ENCODE peak calls at places on chromosomes 16 and 17, in ten cellular contexts. One of them, this sample, is unnamed.

GRCh38 chr17:63035271-63035670 is 69.2 kb downstream of the TANC2 start:
- DNase-seq in transverse colon: no peak
- DNase-seq in upper lobe of left lung: no peak
- DNase-seq in vagina: no peak
- DNase-seq in SK-N-MC: no peak
- DNase-seq in sigmoid colon: no peak
- DNase-seq in suprapubic skin: no peak
- DNase-seq in HepG2: no peak
- DNase-seq in Panc1: no peak
- DNase-seq in HCT116: peak
- DNase-seq in this sample: no peak

GRCh38 chr17:13594310-13594709 is 7.4 kb downstream of the HS3ST3A1 start:
- DNase-seq in SK-N-MC: no peak
- DNase-seq in HCT116: no peak
- DNase-seq in upper lobe of left lung: no peak
- DNase-seq in HepG2: no peak
- DNase-seq in vagina: no peak
- DNase-seq in suprapubic skin: no peak
- DNase-seq in sigmoid colon: no peak
- DNase-seq in Panc1: no peak
- DNase-seq in transverse colon: no peak
- DNase-seq in this sample: no peak

GRCh38 chr17:43409131-43409530 is 10.3 kb downstream of the ARL4D start:
- DNase-seq in SK-N-MC: no peak
- DNase-seq in HepG2: no peak
- DNase-seq in HCT116: no peak
- DNase-seq in transverse colon: no peak
- DNase-seq in vagina: no peak
- DNase-seq in sigmoid colon: no peak
- DNase-seq in suprapubic skin: no peak
- DNase-seq in upper lobe of left lung: no peak
- DNase-seq in Panc1: no peak
- DNase-seq in this sample: no peak

GRCh38 chr17:660453-660852 is 54.2 kb downstream of the VPS53 start:
- DNase-seq in sigmoid colon: no peak
- DNase-seq in transverse colon: no peak
- DNase-seq in upper lobe of left lung: no peak
- DNase-seq in SK-N-MC: no peak
- DNase-seq in Panc1: no peak
- DNase-seq in HepG2: no peak
- DNase-seq in vagina: no peak
- DNase-seq in suprapubic skin: no peak
- DNase-seq in HCT116: no peak
- DNase-seq in this sample: no peak

GRCh38 chr16:66899310-66899944 is 19.1 kb downstream of the PDP2 start:
- DNase-seq in SK-N-MC: no peak
- DNase-seq in Panc1: no peak
- DNase-seq in upper lobe of left lung: no peak
- DNase-seq in vagina: no peak
- DNase-seq in transverse colon: no peak
- DNase-seq in sigmoid colon: no peak
- DNase-seq in HCT116: no peak
- DNase-seq in HepG2: no peak
- DNase-seq in suprapubic skin: no peak
- DNase-seq in this sample: no peak

GRCh38 chr16:23595951-23596720 is at the start of gene NDUFAB1:
- DNase-seq in transverse colon: peak
- DNase-seq in SK-N-MC: no peak
- DNase-seq in sigmoid colon: peak
- DNase-seq in suprapubic skin: peak
- DNase-seq in vagina: no peak
- DNase-seq in Panc1: peak
- DNase-seq in upper lobe of left lung: peak
- DNase-seq in HepG2: peak
- DNase-seq in HCT116: peak
- DNase-seq in this sample: peak

GRCh38 chr16:29664133-29664912 is 1.3 kb downstream of the SPN start:
- DNase-seq in HCT116: no peak
- DNase-seq in upper lobe of left lung: peak
- DNase-seq in HepG2: no peak
- DNase-seq in suprapubic skin: no peak
- DNase-seq in vagina: no peak
- DNase-seq in Panc1: no peak
- DNase-seq in sigmoid colon: no peak
- DNase-seq in SK-N-MC: no peak
- DNase-seq in transverse colon: peak
- DNase-seq in this sample: no peak

GRCh38 chr17:27407916-27408846 is 48.1 kb upstream of the KSR1 start:
- DNase-seq in SK-N-MC: no peak
- DNase-seq in upper lobe of left lung: no peak
- DNase-seq in vagina: no peak
- DNase-seq in HCT116: peak
- DNase-seq in suprapubic skin: no peak
- DNase-seq in HepG2: peak
- DNase-seq in Panc1: no peak
- DNase-seq in sigmoid colon: no peak
- DNase-seq in transverse colon: no peak
- DNase-seq in this sample: no peak

GRCh38 chr17:73371285-73371684 is 59.5 kb upstream of the CDC42EP4 start:
- DNase-seq in sigmoid colon: no peak
- DNase-seq in HepG2: no peak
- DNase-seq in HCT116: no peak
- DNase-seq in vagina: no peak
- DNase-seq in Panc1: no peak
- DNase-seq in upper lobe of left lung: no peak
- DNase-seq in transverse colon: no peak
- DNase-seq in SK-N-MC: no peak
- DNase-seq in suprapubic skin: no peak
- DNase-seq in this sample: no peak

GRCh38 chr17:37064166-37064565 is 115.4 kb downstream of the AATF start:
- DNase-seq in HCT116: no peak
- DNase-seq in HepG2: no peak
- DNase-seq in Panc1: no peak
- DNase-seq in vagina: no peak
- DNase-seq in suprapubic skin: peak
- DNase-seq in sigmoid colon: no peak
- DNase-seq in transverse colon: no peak
- DNase-seq in SK-N-MC: no peak
- DNase-seq in upper lobe of left lung: peak
- DNase-seq in this sample: no peak

DNA sequence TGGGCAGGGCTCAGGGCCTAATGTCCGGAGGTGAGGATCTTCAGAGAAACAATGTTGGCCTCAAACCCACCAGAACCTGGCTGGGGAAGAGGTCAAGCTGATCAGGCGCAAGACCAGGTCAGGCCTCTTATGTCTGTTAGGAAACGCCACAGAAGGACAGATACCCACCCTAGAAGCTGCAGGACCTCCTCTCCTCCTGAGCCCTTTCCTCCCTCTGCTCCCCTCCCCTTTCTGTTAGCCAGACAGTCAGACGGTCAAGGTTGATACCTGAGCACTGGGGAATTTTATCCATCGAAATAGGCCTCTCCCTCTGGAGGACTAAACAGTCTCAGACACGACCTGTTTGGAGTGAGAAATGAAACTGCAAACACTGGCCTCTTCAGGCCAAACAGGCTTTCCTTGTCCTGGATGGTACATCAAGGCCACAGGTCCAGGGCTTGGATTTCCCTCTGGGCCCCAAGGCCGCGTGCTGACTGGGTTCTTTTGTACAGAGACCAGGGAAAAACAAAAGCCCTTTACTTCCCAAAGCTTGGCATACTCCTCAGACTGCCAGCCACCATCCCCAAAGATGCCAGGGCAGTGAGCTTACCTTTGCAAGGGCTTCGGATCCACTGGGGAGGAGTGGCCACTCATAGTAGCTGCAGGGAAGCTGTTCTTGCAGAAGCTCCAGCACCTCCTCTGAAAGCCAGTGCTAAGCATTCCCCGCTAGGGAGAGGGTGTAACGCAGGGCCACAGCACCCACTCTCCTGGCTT is 135.8 kb downstream of the CCDC182 start:
- DNase-seq in HCT116: no peak
- DNase-seq in Panc1: no peak
- DNase-seq in suprapubic skin: no peak
- DNase-seq in vagina: no peak
- DNase-seq in sigmoid colon: no peak
- DNase-seq in upper lobe of left lung: no peak
- DNase-seq in SK-N-MC: no peak
- DNase-seq in transverse colon: no peak
- DNase-seq in HepG2: peak
- DNase-seq in this sample: peak
- H3K27ac ChIP-seq in HCT116: no peak
- H3K27ac ChIP-seq in Panc1: no peak
- H3K27ac ChIP-seq in suprapubic skin: no peak
- H3K27ac ChIP-seq in vagina: no peak
- H3K27ac ChIP-seq in sigmoid colon: no peak
- H3K27ac ChIP-seq in upper lobe of left lung: no peak
- H3K27ac ChIP-seq in SK-N-MC: no peak
- H3K27ac ChIP-seq in transverse colon: no peak
- H3K27ac ChIP-seq in HepG2: peak
- H3K27ac ChIP-seq in this sample: peak

GRCh38 chr17:81870155-81870977 is 771 bp downstream of the ARHGDIA start:
- DNase-seq in suprapubic skin: peak
- DNase-seq in SK-N-MC: no peak
- DNase-seq in vagina: peak
- DNase-seq in Panc1: no peak
- DNase-seq in sigmoid colon: peak
- DNase-seq in HepG2: no peak
- DNase-seq in transverse colon: peak
- DNase-seq in upper lobe of left lung: peak
- DNase-seq in HCT116: no peak
- DNase-seq in this sample: no peak
- TF ChIP-seq POLR2AphosphoS5 in suprapubic skin: peak
- TF ChIP-seq POLR2AphosphoS5 in SK-N-MC: no peak
- TF ChIP-seq POLR2AphosphoS5 in vagina: no peak
- TF ChIP-seq POLR2AphosphoS5 in Panc1: no peak
- TF ChIP-seq POLR2AphosphoS5 in sigmoid colon: no peak
- TF ChIP-seq POLR2AphosphoS5 in HepG2: peak
- TF ChIP-seq POLR2AphosphoS5 in transverse colon: peak
- TF ChIP-seq POLR2AphosphoS5 in upper lobe of left lung: no peak
- TF ChIP-seq POLR2AphosphoS5 in HCT116: peak
- TF ChIP-seq POLR2AphosphoS5 in this sample: peak

GRCh38 chr16:28204622-28205021 is 7.1 kb downstream of the XPO6 start:
- DNase-seq in HepG2: no peak
- DNase-seq in transverse colon: no peak
- DNase-seq in HCT116: no peak
- DNase-seq in sigmoid colon: no peak
- DNase-seq in upper lobe of left lung: no peak
- DNase-seq in vagina: no peak
- DNase-seq in Panc1: no peak
- DNase-seq in suprapubic skin: no peak
- DNase-seq in SK-N-MC: no peak
- DNase-seq in this sample: no peak
- H3K27ac ChIP-seq in HepG2: peak
- H3K27ac ChIP-seq in transverse colon: no peak
- H3K27ac ChIP-seq in HCT116: no peak
- H3K27ac ChIP-seq in sigmoid colon: no peak
- H3K27ac ChIP-seq in upper lobe of left lung: no peak
- H3K27ac ChIP-seq in vagina: no peak
- H3K27ac ChIP-seq in Panc1: no peak
- H3K27ac ChIP-seq in suprapubic skin: no peak
- H3K27ac ChIP-seq in SK-N-MC: no peak
- H3K27ac ChIP-seq in this sample: no peak

DNA sequence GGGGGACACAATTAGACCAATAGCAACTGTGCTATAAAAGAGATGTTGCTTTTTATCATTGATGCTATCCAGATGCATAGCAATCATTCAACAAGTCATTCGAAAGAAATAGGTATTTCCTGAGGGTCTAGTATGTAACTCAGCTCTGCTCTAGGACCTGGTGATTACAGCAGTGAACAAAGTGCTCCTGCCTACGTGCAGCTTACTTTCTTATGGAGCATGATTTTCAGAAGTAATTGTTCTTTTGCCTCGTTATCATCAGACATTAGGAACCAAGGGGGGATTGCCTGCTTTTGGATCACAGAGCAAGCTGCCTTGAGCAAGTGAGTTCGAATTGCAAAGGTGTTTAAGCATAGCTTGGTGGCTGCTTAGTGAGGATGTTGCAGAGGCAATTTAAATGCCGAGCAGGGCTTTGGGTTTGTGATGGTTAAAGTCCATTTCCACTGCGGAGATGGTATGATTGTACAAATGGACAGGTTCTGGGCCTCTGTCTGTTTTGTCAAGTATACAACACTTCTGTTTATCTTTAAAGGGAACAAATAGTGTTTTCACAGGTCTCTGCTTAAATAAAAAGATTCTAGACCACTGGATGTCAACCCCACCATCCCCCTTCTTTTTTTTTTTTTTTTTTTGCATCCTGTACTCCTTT is 41.5 kb downstream of the WWOX start:
- DNase-seq in sigmoid colon: no peak
- DNase-seq in suprapubic skin: no peak
- DNase-seq in SK-N-MC: no peak
- DNase-seq in Panc1: no peak
- DNase-seq in HCT116: no peak
- DNase-seq in vagina: no peak
- DNase-seq in transverse colon: no peak
- DNase-seq in upper lobe of left lung: no peak
- DNase-seq in HepG2: peak
- DNase-seq in this sample: no peak
- TF ChIP-seq POLR2AphosphoS5 in sigmoid colon: no peak
- TF ChIP-seq POLR2AphosphoS5 in suprapubic skin: no peak
- TF ChIP-seq POLR2AphosphoS5 in SK-N-MC: no peak
- TF ChIP-seq POLR2AphosphoS5 in Panc1: no peak
- TF ChIP-seq POLR2AphosphoS5 in HCT116: no peak
- TF ChIP-seq POLR2AphosphoS5 in vagina: no peak
- TF ChIP-seq POLR2AphosphoS5 in transverse colon: no peak
- TF ChIP-seq POLR2AphosphoS5 in upper lobe of left lung: no peak
- TF ChIP-seq POLR2AphosphoS5 in HepG2: no peak
- TF ChIP-seq POLR2AphosphoS5 in this sample: no peak

DNA sequence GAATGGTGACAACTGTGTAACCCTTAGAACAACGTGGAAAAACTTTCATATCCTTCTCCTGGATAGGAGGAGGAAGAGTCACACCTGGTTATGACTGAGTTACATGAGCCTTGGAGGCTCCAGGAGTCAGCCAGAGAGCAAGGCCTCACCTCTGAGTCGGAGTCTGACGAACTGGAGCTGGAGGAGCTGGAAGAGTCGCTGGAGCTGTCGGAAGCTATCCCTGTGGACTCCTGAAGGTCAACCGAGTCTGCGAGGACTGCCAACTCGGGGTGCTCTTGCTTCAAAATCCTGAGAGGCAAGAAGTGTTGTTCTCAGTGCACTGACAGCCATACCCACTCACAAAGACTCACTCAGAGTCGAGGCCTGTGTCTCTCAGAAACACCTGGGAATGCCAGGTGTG is 6.2 kb downstream of the JMJD6 start:
- DNase-seq in SK-N-MC: no peak
- DNase-seq in upper lobe of left lung: no peak
- DNase-seq in vagina: no peak
- DNase-seq in Panc1: no peak
- DNase-seq in suprapubic skin: no peak
- DNase-seq in HepG2: no peak
- DNase-seq in sigmoid colon: peak
- DNase-seq in HCT116: no peak
- DNase-seq in transverse colon: no peak
- DNase-seq in this sample: no peak
- H3K27ac ChIP-seq in SK-N-MC: no peak
- H3K27ac ChIP-seq in upper lobe of left lung: no peak
- H3K27ac ChIP-seq in vagina: no peak
- H3K27ac ChIP-seq in Panc1: no peak
- H3K27ac ChIP-seq in suprapubic skin: no peak
- H3K27ac ChIP-seq in HepG2: no peak
- H3K27ac ChIP-seq in sigmoid colon: no peak
- H3K27ac ChIP-seq in HCT116: no peak
- H3K27ac ChIP-seq in transverse colon: no peak
- H3K27ac ChIP-seq in this sample: no peak

This sample was measured in breast epithelium.